ENCODE peak calls at places on chromosomes 13 and 19, in five cellular contexts. J is dorsolateral prefrontal cortex, Z is SK-N-SH, G is bronchial epithelial cell, V is body of pancreas. U is an unnamed sample.

GRCh38 chr19:44570984-44571684 is 41.7 kb upstream of the CEACAM20 start:
- DNase-seq in J (no peak), Z (peak), G (peak), V (peak), U (peak)

GRCh38 chr13:40801255-40802217 is 12.1 kb downstream of the SLC25A15 start:
- DNase-seq in J (no peak), Z (no peak), G (no peak), V (peak), U (no peak)

GRCh38 chr19:1058112-1058511 is 8.9 kb upstream of the ARHGAP45 start:
- DNase-seq in J (no peak), Z (no peak), G (no peak), V (no peak), U (no peak)

GRCh38 chr19:49071860-49072547 is 495 bp downstream of the KCNA7 start:
- DNase-seq in J (no peak), Z (peak), G (no peak), V (no peak), U (no peak)

GRCh38 chr13:97798171-97798821 is 155.2 kb upstream of the IPO5 start:
- DNase-seq in J (peak), Z (no peak), G (peak), V (no peak), U (no peak)

GRCh38 chr19:14432817-14433453 is at the start of gene PKN1:
- DNase-seq in J (peak), Z (peak), G (no peak), V (peak), U (no peak)

GRCh38 chr13:76672422-76672821 is 213.8 kb downstream of the KCTD12 start:
- DNase-seq in J (no peak), Z (no peak), G (peak), V (no peak), U (peak)

GRCh38 chr19:12162513-12162881 is 399 bp upstream of the ZNF136 start:
- DNase-seq in J (no peak), Z (no peak), G (no peak), V (no peak), U (no peak)

GRCh38 chr13:75762066-75762937 is 126.2 kb downstream of the LMO7 start:
- DNase-seq in J (no peak), Z (no peak), G (peak), V (no peak), U (peak)

GRCh38 chr19:2982556-2982955 is 5.2 kb downstream of the TLE6 start:
- DNase-seq in J (no peak), Z (no peak), G (no peak), V (no peak), U (no peak)

GRCh38 chr13:90545070-90545840 is 802.2 kb upstream of the MIR17HG start:
- DNase-seq in J (no peak), Z (no peak), G (peak), V (peak), U (peak)

GRCh38 chr19:46913852-46914430 is 53.1 kb downstream of the ARHGAP35 start:
- DNase-seq in J (no peak), Z (no peak), G (peak), V (no peak), U (peak)

GRCh38 chr13:71240906-71241305 is 626.1 kb downstream of the DACH1 start:
- DNase-seq in J (no peak), Z (peak), G (peak), V (no peak), U (peak)

GRCh38 chr19:19385900-19386339 is 19.6 kb upstream of the GATAD2A start:
- DNase-seq in J (no peak), Z (no peak), G (no peak), V (no peak), U (no peak)

GRCh38 chr19:46015080-46015960 is 7.5 kb downstream of the PGLYRP1 start:
- DNase-seq in J (peak), Z (peak), G (peak), V (peak), U (no peak)

GRCh38 chr19:39382991-39383828 is 7.7 kb downstream of the PAF1 start:
- DNase-seq in J (no peak), Z (no peak), G (no peak), V (no peak), U (no peak)

GRCh38 chr13:82717249-82717648 is 1165.0 kb downstream of the SLITRK1 start:
- DNase-seq in J (no peak), Z (no peak), G (peak), V (no peak), U (peak)

GRCh38 chr19:13764821-13765394 is 586 bp downstream of the MRI1 start:
- DNase-seq in J (no peak), Z (peak), G (no peak), V (peak), U (peak)

GRCh38 chr19:46610851-46611770 is 10.0 kb downstream of the CALM3 start:
- DNase-seq in J (peak), Z (peak), G (no peak), V (peak), U (no peak)

GRCh38 chr13:24356837-24357236 is 47.5 kb downstream of the C1QTNF9 start:
- DNase-seq in J (no peak), Z (no peak), G (no peak), V (no peak), U (no peak)
- TF ChIP-seq CTCF in J (no peak), Z (no peak), G (no peak), V (no peak), U (no peak)

DNA sequence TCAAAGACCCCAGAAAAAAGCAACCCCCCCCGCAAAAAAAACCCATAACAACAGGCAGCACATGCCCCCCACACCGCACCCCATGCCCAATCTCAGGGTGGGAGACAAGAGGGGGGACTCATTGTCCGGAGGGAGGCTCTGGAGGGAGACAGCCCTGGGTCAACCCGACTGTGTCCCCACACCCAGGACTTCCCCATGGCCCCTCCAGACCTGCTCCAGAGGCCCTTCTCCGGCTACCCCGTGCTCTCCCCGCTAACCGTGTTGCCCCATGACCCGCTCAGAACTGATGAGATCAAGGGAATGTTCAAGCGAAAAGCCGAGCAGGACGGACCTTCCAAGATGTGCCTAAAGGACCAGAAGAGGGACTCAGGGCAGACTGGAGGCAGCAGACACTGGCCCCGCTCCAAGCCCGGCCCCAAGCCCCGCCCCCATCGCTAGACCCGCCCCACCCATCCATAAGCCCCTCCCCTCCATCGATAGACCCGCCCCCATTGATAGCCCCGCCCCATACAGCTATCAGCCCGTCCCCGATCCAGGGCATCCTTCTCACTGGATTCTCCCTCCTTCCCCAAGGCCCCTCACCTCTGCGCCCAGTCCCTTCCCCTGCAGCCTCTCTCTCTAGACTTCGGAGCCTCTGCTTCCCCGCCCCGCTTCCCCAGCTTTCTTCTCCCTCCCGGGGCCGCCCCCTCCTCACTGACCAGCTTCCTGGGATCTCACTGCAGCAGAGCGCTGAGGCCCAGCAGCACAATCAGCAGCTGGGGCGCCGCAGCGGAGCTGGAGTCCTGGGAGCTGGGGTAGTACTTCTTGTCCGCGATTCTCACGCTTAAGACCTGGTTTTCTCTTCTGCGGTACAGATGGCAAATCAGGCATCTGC is 2.2 kb downstream of the BST2 start:
- DNase-seq in J (no peak), Z (peak), G (no peak), V (no peak), U (no peak)
- H3K4me3 ChIP-seq in J (peak), Z (peak), G (no peak), V (no peak), U (peak)

DNA sequence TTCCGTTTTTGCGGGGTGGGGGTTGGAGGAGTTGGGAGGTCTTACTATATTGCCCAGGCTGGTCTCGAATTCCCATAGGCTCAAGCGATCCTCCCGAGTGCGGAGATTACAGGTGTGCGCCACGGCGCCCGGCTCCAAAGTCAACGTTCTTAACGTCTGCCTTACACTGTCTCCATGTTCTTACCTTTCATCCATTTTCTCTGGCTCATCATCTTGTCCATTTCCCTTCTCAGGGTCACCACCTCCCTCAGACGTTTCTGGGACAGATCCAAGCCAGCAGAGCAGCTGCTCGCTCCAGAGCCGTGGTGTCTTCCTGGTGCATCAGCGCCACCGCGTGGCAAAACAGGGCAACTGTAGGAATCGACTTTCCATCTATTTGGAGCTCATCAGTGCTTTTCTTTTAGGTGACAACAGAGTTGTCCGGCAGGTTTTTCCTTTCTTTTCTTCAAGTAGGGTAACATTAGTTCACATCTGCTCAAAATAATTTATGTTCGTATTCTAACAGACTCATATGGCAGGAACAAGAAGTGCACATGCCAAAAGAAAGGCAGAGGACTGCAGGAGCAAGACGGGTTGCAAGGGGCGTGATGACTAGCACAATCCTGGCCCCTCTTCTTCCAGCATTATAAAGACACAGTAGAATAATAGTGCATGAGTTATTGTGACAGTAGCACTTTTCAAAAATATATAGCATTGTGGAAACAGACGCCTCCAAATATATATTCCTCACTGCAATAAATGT is 103.1 kb upstream of the ABCC4 start:
- DNase-seq in J (peak), Z (peak), G (peak), V (peak), U (peak)
- TF ChIP-seq CTCF in J (peak), Z (peak), G (peak), V (peak), U (peak)

GRCh38 chr13:28533049-28533436 is 38.1 kb upstream of the FLT1 start:
- DNase-seq in J (no peak), Z (no peak), G (no peak), V (no peak), U (no peak)
- H3K4me3 ChIP-seq in J (peak), Z (peak), G (no peak), V (no peak), U (no peak)

GRCh38 chr19:10294368-10294697 is 4.6 kb downstream of the ICAM5 start:
- DNase-seq in J (no peak), Z (no peak), G (no peak), V (no peak), U (no peak)
- TF ChIP-seq CTCF in J (no peak), Z (no peak), G (no peak), V (no peak), U (no peak)